ENCODE peak calls at places on chromosomes 3 and 15, in six cellular contexts. One of them, this sample, is unnamed. For H3K4me1, the result is how much of the 10 kb centered on the place peaks cover.

GRCh38 chr3:195771651-195772300 is 40.0 kb downstream of the MUC4 start:
- DNase-seq in psoas muscle: no peak
- DNase-seq in mammary epithelial cell: no peak
- DNase-seq in CD8-positive, alpha-beta T cell: no peak
- DNase-seq in right atrium auricular region: no peak
- DNase-seq in CD4-positive, alpha-beta memory T cell: no peak
- DNase-seq in this sample: no peak

GRCh38 chr3:72171946-72172345 is 387.0 kb upstream of the PROK2 start:
- DNase-seq in psoas muscle: peak
- DNase-seq in mammary epithelial cell: no peak
- DNase-seq in CD8-positive, alpha-beta T cell: no peak
- DNase-seq in right atrium auricular region: no peak
- DNase-seq in CD4-positive, alpha-beta memory T cell: no peak
- DNase-seq in this sample: no peak

GRCh38 chr3:195546130-195546560 is 3.0 kb upstream of the PPP1R2 start:
- DNase-seq in psoas muscle: peak
- DNase-seq in mammary epithelial cell: peak
- DNase-seq in CD8-positive, alpha-beta T cell: no peak
- DNase-seq in right atrium auricular region: peak
- DNase-seq in CD4-positive, alpha-beta memory T cell: no peak
- DNase-seq in this sample: no peak

GRCh38 chr3:41323860-41324259 is 124.6 kb downstream of the CTNNB1 start:
- DNase-seq in psoas muscle: no peak
- DNase-seq in mammary epithelial cell: no peak
- DNase-seq in CD8-positive, alpha-beta T cell: no peak
- DNase-seq in right atrium auricular region: no peak
- DNase-seq in CD4-positive, alpha-beta memory T cell: no peak
- DNase-seq in this sample: no peak

GRCh38 chr15:69652906-69653305 is 200.3 kb downstream of the RPLP1 start:
- DNase-seq in psoas muscle: no peak
- DNase-seq in mammary epithelial cell: no peak
- DNase-seq in CD8-positive, alpha-beta T cell: no peak
- DNase-seq in right atrium auricular region: no peak
- DNase-seq in CD4-positive, alpha-beta memory T cell: no peak
- DNase-seq in this sample: no peak

GRCh38 chr15:25716414-25717102 is 146.6 kb downstream of the ATP10A start:
- DNase-seq in psoas muscle: no peak
- DNase-seq in mammary epithelial cell: no peak
- DNase-seq in CD8-positive, alpha-beta T cell: no peak
- DNase-seq in right atrium auricular region: no peak
- DNase-seq in CD4-positive, alpha-beta memory T cell: no peak
- DNase-seq in this sample: no peak

GRCh38 chr3:117407317-117407716 is 697.7 kb downstream of the TUSC7 start:
- DNase-seq in psoas muscle: no peak
- DNase-seq in mammary epithelial cell: peak
- DNase-seq in CD8-positive, alpha-beta T cell: no peak
- DNase-seq in right atrium auricular region: no peak
- DNase-seq in CD4-positive, alpha-beta memory T cell: no peak
- DNase-seq in this sample: no peak

GRCh38 chr3:25339220-25339619 is 88.8 kb upstream of the RARB start:
- DNase-seq in psoas muscle: no peak
- DNase-seq in mammary epithelial cell: no peak
- DNase-seq in CD8-positive, alpha-beta T cell: no peak
- DNase-seq in right atrium auricular region: no peak
- DNase-seq in CD4-positive, alpha-beta memory T cell: no peak
- DNase-seq in this sample: no peak

GRCh38 chr15:31262901-31263671 is 63.5 kb upstream of the KLF13 start:
- DNase-seq in psoas muscle: no peak
- DNase-seq in mammary epithelial cell: peak
- DNase-seq in CD8-positive, alpha-beta T cell: no peak
- DNase-seq in right atrium auricular region: peak
- DNase-seq in CD4-positive, alpha-beta memory T cell: no peak
- DNase-seq in this sample: peak

GRCh38 chr3:51311055-51311454 is 74.0 kb upstream of the MANF start:
- DNase-seq in psoas muscle: no peak
- DNase-seq in mammary epithelial cell: peak
- DNase-seq in CD8-positive, alpha-beta T cell: no peak
- DNase-seq in right atrium auricular region: no peak
- DNase-seq in CD4-positive, alpha-beta memory T cell: peak
- DNase-seq in this sample: no peak

GRCh38 chr3:88480822-88481221 is 331.1 kb downstream of the C3orf38 start:
- DNase-seq in psoas muscle: no peak
- DNase-seq in mammary epithelial cell: no peak
- DNase-seq in CD8-positive, alpha-beta T cell: no peak
- DNase-seq in right atrium auricular region: no peak
- DNase-seq in CD4-positive, alpha-beta memory T cell: no peak
- DNase-seq in this sample: no peak
- H3K4me3 ChIP-seq in psoas muscle: no peak
- H3K4me3 ChIP-seq in mammary epithelial cell: no peak
- H3K4me3 ChIP-seq in CD8-positive, alpha-beta T cell: no peak
- H3K4me3 ChIP-seq in right atrium auricular region: no peak
- H3K4me3 ChIP-seq in CD4-positive, alpha-beta memory T cell: no peak
- H3K4me3 ChIP-seq in this sample: no peak

GRCh38 chr15:57384816-57385215 is 8.5 kb downstream of the CGNL1 start:
- DNase-seq in psoas muscle: no peak
- DNase-seq in mammary epithelial cell: no peak
- DNase-seq in CD8-positive, alpha-beta T cell: no peak
- DNase-seq in right atrium auricular region: no peak
- DNase-seq in CD4-positive, alpha-beta memory T cell: no peak
- DNase-seq in this sample: no peak

GRCh38 chr15:57385923-57386390 is 9.7 kb downstream of the CGNL1 start:
- DNase-seq in psoas muscle: no peak
- DNase-seq in mammary epithelial cell: no peak
- DNase-seq in CD8-positive, alpha-beta T cell: no peak
- DNase-seq in right atrium auricular region: no peak
- DNase-seq in CD4-positive, alpha-beta memory T cell: no peak
- DNase-seq in this sample: no peak

GRCh38 chr15:57387644-57388076 is 11.4 kb downstream of the CGNL1 start:
- DNase-seq in psoas muscle: no peak
- DNase-seq in mammary epithelial cell: no peak
- DNase-seq in CD8-positive, alpha-beta T cell: no peak
- DNase-seq in right atrium auricular region: peak
- DNase-seq in CD4-positive, alpha-beta memory T cell: no peak
- DNase-seq in this sample: no peak

GRCh38 chr15:57388199-57388863 is 12.0 kb downstream of the CGNL1 start:
- DNase-seq in psoas muscle: no peak
- DNase-seq in mammary epithelial cell: no peak
- DNase-seq in CD8-positive, alpha-beta T cell: no peak
- DNase-seq in right atrium auricular region: peak
- DNase-seq in CD4-positive, alpha-beta memory T cell: no peak
- DNase-seq in this sample: no peak

DNA sequence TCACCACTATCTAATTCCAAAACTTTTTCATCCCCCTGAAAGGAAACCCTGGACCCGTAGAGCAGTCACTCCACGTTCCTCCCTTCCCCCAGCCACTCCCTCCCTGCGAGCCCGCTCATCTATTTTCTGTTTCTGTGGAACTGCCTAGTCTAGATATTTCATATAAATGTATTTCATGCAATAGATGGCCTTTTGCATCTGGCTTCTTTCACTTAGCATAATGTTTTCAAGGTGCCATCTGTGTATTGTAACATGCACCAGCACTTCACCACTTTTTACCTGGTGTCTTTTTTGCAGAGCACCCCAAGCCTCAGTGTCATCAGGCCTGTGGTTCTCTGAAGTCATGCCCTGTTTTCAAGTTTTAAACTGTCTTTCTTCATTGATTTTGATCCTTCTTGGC is 10.7 kb downstream of the CGNL1 start:
- DNase-seq in psoas muscle: no peak
- DNase-seq in mammary epithelial cell: no peak
- DNase-seq in CD8-positive, alpha-beta T cell: no peak
- DNase-seq in right atrium auricular region: no peak
- DNase-seq in CD4-positive, alpha-beta memory T cell: no peak
- DNase-seq in this sample: no peak
- H3K4me1 ChIP-seq in psoas muscle: under half
- H3K4me1 ChIP-seq in mammary epithelial cell: under half
- H3K4me1 ChIP-seq in CD8-positive, alpha-beta T cell: under half
- H3K4me1 ChIP-seq in right atrium auricular region: under half
- H3K4me1 ChIP-seq in CD4-positive, alpha-beta memory T cell: under half
- H3K4me1 ChIP-seq in this sample: half or more

DNA sequence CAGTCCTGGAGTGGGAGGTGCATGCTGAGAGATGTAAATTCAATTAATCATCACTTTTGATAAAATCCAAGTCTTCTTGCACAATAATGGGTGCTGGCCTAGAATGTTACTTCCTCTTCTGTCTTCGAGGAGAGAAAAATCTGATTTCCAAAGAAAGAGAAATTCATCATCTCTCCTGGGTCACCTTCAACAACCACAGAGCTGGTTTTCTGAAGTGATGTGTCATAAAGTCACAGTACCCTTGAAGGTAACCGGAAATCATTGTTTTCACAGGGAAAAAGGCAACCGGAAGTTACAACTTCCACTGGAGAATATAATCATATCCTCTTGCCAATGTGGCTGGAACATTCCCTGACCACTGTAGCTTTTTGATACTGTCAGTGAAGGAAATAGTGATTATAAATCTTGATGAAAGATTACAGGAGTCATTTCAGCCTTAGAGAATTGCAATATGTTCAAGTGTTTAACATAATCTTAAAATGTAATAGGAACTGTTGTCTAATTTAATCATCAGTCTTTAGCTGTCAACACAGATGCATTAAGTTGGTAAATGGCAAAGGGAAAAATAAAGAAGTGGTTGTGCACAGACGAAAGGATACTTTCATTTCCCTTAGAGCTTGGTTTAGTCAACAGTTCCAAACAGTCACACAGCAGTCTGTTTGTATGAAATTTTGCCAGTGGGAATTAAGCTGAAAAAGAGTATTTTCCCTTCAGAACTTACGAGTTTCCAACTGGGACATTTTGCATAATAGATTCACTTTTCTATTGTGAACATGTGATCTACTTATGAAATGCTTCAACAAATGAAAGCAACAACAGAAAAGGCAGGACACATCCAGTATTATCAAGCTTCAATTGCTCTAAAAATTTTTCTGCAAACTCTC is 106.5 kb upstream of the SLC4A7 start:
- DNase-seq in psoas muscle: no peak
- DNase-seq in mammary epithelial cell: peak
- DNase-seq in CD8-positive, alpha-beta T cell: no peak
- DNase-seq in right atrium auricular region: no peak
- DNase-seq in CD4-positive, alpha-beta memory T cell: no peak
- DNase-seq in this sample: no peak
- H3K27ac ChIP-seq in psoas muscle: peak
- H3K27ac ChIP-seq in mammary epithelial cell: peak
- H3K27ac ChIP-seq in CD8-positive, alpha-beta T cell: no peak
- H3K27ac ChIP-seq in right atrium auricular region: peak
- H3K27ac ChIP-seq in CD4-positive, alpha-beta memory T cell: no peak
- H3K27ac ChIP-seq in this sample: peak

GRCh38 chr3:197951392-197951990 is 1.5 kb downstream of the RPL35A start:
- DNase-seq in psoas muscle: no peak
- DNase-seq in mammary epithelial cell: no peak
- DNase-seq in CD8-positive, alpha-beta T cell: no peak
- DNase-seq in right atrium auricular region: no peak
- DNase-seq in CD4-positive, alpha-beta memory T cell: no peak
- DNase-seq in this sample: no peak
- H3K4me3 ChIP-seq in psoas muscle: peak
- H3K4me3 ChIP-seq in mammary epithelial cell: peak
- H3K4me3 ChIP-seq in CD8-positive, alpha-beta T cell: peak
- H3K4me3 ChIP-seq in right atrium auricular region: no peak
- H3K4me3 ChIP-seq in CD4-positive, alpha-beta memory T cell: peak
- H3K4me3 ChIP-seq in this sample: peak

GRCh38 chr3:194300392-194300758 is 50.8 kb downstream of the CPN2 start:
- DNase-seq in psoas muscle: peak
- DNase-seq in mammary epithelial cell: no peak
- DNase-seq in CD8-positive, alpha-beta T cell: no peak
- DNase-seq in right atrium auricular region: peak
- DNase-seq in CD4-positive, alpha-beta memory T cell: no peak
- DNase-seq in this sample: peak
- H3K4me1 ChIP-seq in psoas muscle: under half
- H3K4me1 ChIP-seq in mammary epithelial cell: under half
- H3K4me1 ChIP-seq in CD8-positive, alpha-beta T cell: under half
- H3K4me1 ChIP-seq in right atrium auricular region: under half
- H3K4me1 ChIP-seq in CD4-positive, alpha-beta memory T cell: under half
- H3K4me1 ChIP-seq in this sample: under half

GRCh38 chr3:132690040-132690439 is 29.9 kb downstream of the UBA5 start:
- DNase-seq in psoas muscle: no peak
- DNase-seq in mammary epithelial cell: no peak
- DNase-seq in CD8-positive, alpha-beta T cell: no peak
- DNase-seq in right atrium auricular region: no peak
- DNase-seq in CD4-positive, alpha-beta memory T cell: no peak
- DNase-seq in this sample: no peak

GRCh38 chr3:132695422-132695821 is 26.8 kb downstream of the NPHP3 start:
- DNase-seq in psoas muscle: no peak
- DNase-seq in mammary epithelial cell: no peak
- DNase-seq in CD8-positive, alpha-beta T cell: no peak
- DNase-seq in right atrium auricular region: no peak
- DNase-seq in CD4-positive, alpha-beta memory T cell: no peak
- DNase-seq in this sample: no peak

DNA sequence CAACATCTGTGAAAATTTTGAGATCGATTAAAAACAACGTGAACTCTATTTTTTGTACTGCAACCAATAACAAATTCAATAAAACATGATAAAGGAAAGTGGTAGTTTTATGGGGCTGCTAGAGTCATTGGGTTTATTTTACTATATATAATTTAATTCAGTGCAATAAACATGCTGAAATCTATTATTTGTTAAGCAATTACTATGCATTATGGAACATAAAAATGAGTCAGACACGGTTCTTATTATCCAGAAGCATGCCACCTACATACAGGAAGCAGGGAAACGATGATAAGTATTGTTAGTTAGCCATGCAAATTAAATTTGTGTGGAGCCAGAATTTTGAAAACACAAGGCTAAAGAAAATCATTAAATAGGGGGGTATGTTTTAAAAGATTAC is 27.2 kb downstream of the NPHP3 start:
- DNase-seq in psoas muscle: no peak
- DNase-seq in mammary epithelial cell: no peak
- DNase-seq in CD8-positive, alpha-beta T cell: no peak
- DNase-seq in right atrium auricular region: no peak
- DNase-seq in CD4-positive, alpha-beta memory T cell: no peak
- DNase-seq in this sample: no peak
- H3K27ac ChIP-seq in psoas muscle: no peak
- H3K27ac ChIP-seq in mammary epithelial cell: no peak
- H3K27ac ChIP-seq in CD8-positive, alpha-beta T cell: no peak
- H3K27ac ChIP-seq in right atrium auricular region: no peak
- H3K27ac ChIP-seq in CD4-positive, alpha-beta memory T cell: no peak
- H3K27ac ChIP-seq in this sample: no peak